ENCODE peak calls at places on chromosome 12, in five cellular contexts. M, A, B, I and D are unnamed samples.
A peak's percentile ranks its signal among the peaks of the same experiment; 100 is the strongest.

GRCh38 chr12:8709124-8709830 is 11.5 kb downstream of the RIMKLB start:
- DNase-seq in B (no peak), I (no peak), A (no peak), M (no peak), D (no peak)

GRCh38 chr12:1405619-1406018 is 188.8 kb downstream of the FBXL14 start:
- DNase-seq in B (no peak), M (no peak), A (no peak), I (no peak), D (no peak)

GRCh38 chr12:74021937-74022336 is 515.7 kb upstream of the ATXN7L3B start:
- DNase-seq in A (peak; percentile 22), M (no peak), I (peak; percentile 39), B (peak; percentile 50), D (peak; percentile 78)

GRCh38 chr12:38695057-38695456 is 210.3 kb downstream of the CPNE8 start:
- DNase-seq in A (no peak), M (no peak), B (peak; percentile 3), I (no peak), D (no peak)

GRCh38 chr12:29521951-29522350 is 24.5 kb upstream of the OVCH1 start:
- DNase-seq in B (no peak), A (no peak), M (no peak), I (no peak), D (no peak)

GRCh38 chr12:47361389-47362031 is 281.8 kb upstream of the AMIGO2 start:
- DNase-seq in I (peak; percentile 36), A (no peak), B (no peak), M (no peak), D (no peak)

GRCh38 chr12:49304161-49304560 is 9.2 kb downstream of the PRPH start:
- DNase-seq in A (no peak), I (no peak), M (no peak), B (no peak), D (no peak)

GRCh38 chr12:111598637-111599458 is at the start of gene ATXN2:
- DNase-seq in A (peak; percentile 63), I (peak; percentile 88), M (no peak), B (no peak), D (peak; percentile 54)

GRCh38 chr12:46521145-46521544 is 148.6 kb upstream of the SLC38A2 start:
- DNase-seq in I (no peak), B (no peak), A (no peak), M (no peak), D (no peak)

GRCh38 chr12:52495385-52495784 is 2.3 kb upstream of the KRT6A start:
- DNase-seq in A (peak; percentile 41), B (no peak), I (no peak), M (no peak), D (peak; percentile 50)

GRCh38 chr12:117985182-117985581 is 16.4 kb upstream of the KSR2 start:
- DNase-seq in B (no peak), I (no peak), A (no peak), M (no peak), D (no peak)

GRCh38 chr12:95642583-95642982 is 91.3 kb upstream of the USP44 start:
- DNase-seq in I (no peak), B (no peak), A (no peak), M (no peak), D (no peak)

GRCh38 chr12:93698307-93699092 is 21.3 kb downstream of the CRADD start:
- DNase-seq in I (no peak), A (no peak), M (no peak), B (peak; percentile 66), D (no peak)

GRCh38 chr12:121791671-121792496 is 1.6 kb downstream of the RHOF start:
- DNase-seq in A (no peak), B (peak; percentile 91), I (no peak), M (no peak), D (no peak)

GRCh38 chr12:18468521-18469075 is 207.3 kb downstream of the PIK3C2G start:
- DNase-seq in A (no peak), I (no peak), B (no peak), M (no peak), D (no peak)

GRCh38 chr12:68578765-68579164 is 31.9 kb upstream of the RAP1B start:
- DNase-seq in A (no peak), B (no peak), M (no peak), I (no peak), D (no peak)

GRCh38 chr12:50615534-50616296 is 110.9 kb downstream of the DIP2B start:
- DNase-seq in B (no peak), M (no peak), I (no peak), A (no peak), D (no peak)

GRCh38 chr12:10374624-10375018 is 15.2 kb downstream of the KLRK1 start:
- DNase-seq in M (no peak), A (no peak), I (no peak), B (no peak), D (no peak)

GRCh38 chr12:53777412-53777811 is 25.6 kb upstream of the CISTR start:
- DNase-seq in B (no peak), M (no peak), I (no peak), A (no peak), D (no peak)

GRCh38 chr12:53065470-53065869 is 13.7 kb downstream of the SPRYD3 start:
- DNase-seq in B (no peak), I (no peak), M (no peak), A (no peak), D (peak; percentile 8)

GRCh38 chr12:31361730-31362114 is 35.8 kb upstream of the SINHCAF start:
- DNase-seq in A (no peak), B (no peak), M (no peak), I (no peak), D (no peak)

GRCh38 chr12:25769076-25769945 is 189.2 kb upstream of the RASSF8 start:
- DNase-seq in M (no peak), I (no peak), A (peak; percentile 28), B (no peak), D (no peak)

GRCh38 chr12:34394211-34395055 is 372.1 kb downstream of the ALG10 start:
- DNase-seq in M (no peak), A (no peak), B (no peak), I (no peak), D (no peak)

GRCh38 chr12:112183141-112183581 is 57.8 kb downstream of the TRAFD1 start:
- DNase-seq in B (no peak), I (no peak), A (no peak), M (peak; percentile 68), D (no peak)

GRCh38 chr12:57181561-57182155 is 34.2 kb upstream of the LRP1-AS start:
- DNase-seq in I (no peak), B (no peak), M (no peak), A (no peak), D (no peak)

GRCh38 chr12:51056242-51056641 is 8.1 kb downstream of the LETMD1 start:
- DNase-seq in M (no peak), B (no peak), I (no peak), A (no peak), D (no peak)

GRCh38 chr12:47733142-47733541 is 7.9 kb upstream of the ENDOU start:
- DNase-seq in M (no peak), I (no peak), A (no peak), B (no peak), D (no peak)

GRCh38 chr12:121958521-121959240 is 40.3 kb downstream of the CFAP251 start:
- DNase-seq in M (no peak), I (no peak), B (no peak), A (no peak), D (no peak)

GRCh38 chr12:120263725-120264040 is 1.8 kb downstream of the PXN start:
- DNase-seq in I (no peak), M (no peak), A (no peak), B (no peak), D (no peak)

GRCh38 chr12:120264086-120264485 is 1.4 kb downstream of the PXN start:
- DNase-seq in A (no peak), M (no peak), I (no peak), B (no peak), D (no peak)

GRCh38 chr12:120261951-120262851 is 3.3 kb downstream of the PXN start:
- DNase-seq in B (no peak), I (peak; percentile 44), M (no peak), A (peak; percentile 62), D (no peak)

GRCh38 chr12:120264511-120265202 is 873 bp downstream of the PXN start:
- DNase-seq in I (no peak), B (no peak), A (no peak), M (no peak), D (no peak)

GRCh38 chr12:120262852-120263724 is 2.4 kb downstream of the PXN start:
- DNase-seq in B (no peak), M (no peak), I (no peak), A (no peak), D (no peak)
- TF ChIP-seq MAX in B (no peak), M (no peak), I (no peak), A (peak; percentile 11), D (no peak)

GRCh38 chr12:90682398-90682797 is 272.6 kb downstream of the CCER1 start:
- DNase-seq in B (no peak), A (no peak), M (no peak), I (no peak), D (no peak)
- TF ChIP-seq ESRRA in B (no peak), A (no peak), M (no peak), I (no peak), D (no peak)

GRCh38 chr12:4223273-4223855 is 50.2 kb upstream of the CCND2 start:
- DNase-seq in I (no peak), A (no peak), B (no peak), M (no peak), D (no peak)

GRCh38 chr12:4217091-4217490 is 56.5 kb upstream of the CCND2 start:
- DNase-seq in I (no peak), B (no peak), M (no peak), A (no peak), D (no peak)

GRCh38 chr12:4220489-4220888 is 53.1 kb upstream of the CCND2 start:
- DNase-seq in A (no peak), B (no peak), I (no peak), M (no peak), D (no peak)

GRCh38 chr12:4224211-4224878 is 49.2 kb upstream of the CCND2 start:
- DNase-seq in I (no peak), M (no peak), A (no peak), B (no peak), D (no peak)

DNA sequence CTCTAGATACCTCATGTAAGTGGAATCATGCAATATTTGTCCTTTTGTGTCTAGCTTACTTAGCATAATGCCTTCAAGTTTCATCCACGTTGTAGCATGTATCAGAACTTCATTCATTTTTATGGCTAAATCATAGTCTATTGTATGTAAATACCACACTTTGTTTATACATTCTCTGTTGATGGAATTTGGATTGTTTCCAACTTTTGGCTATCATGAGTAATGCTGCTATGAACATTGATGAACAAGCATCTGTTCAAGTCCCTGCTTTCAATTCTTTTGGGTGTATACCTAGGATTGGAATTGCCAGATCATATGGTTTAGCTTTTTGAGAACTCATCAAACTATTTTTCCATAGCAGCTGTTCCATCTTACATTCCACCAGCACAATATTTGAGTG is 52.4 kb upstream of the CCND2 start:
- DNase-seq in M (no peak), I (no peak), B (no peak), A (no peak), D (no peak)
- TF ChIP-seq MAX in M (no peak), I (no peak), B (no peak), A (no peak), D (no peak)

GRCh38 chr12:110289711-110290078 is 8.6 kb downstream of the ATP2A2 start:
- DNase-seq in B (no peak), M (no peak), A (no peak), I (no peak), D (no peak)
- TF ChIP-seq ESRRA in B (no peak), M (no peak), A (no peak), I (no peak), D (no peak)